ENCODE peak calls at places on chromosomes 12 and 14, in ten cellular contexts. D is CD4-positive, CD25-positive, alpha-beta regulatory T cell; L is astrocyte of the spinal cord; Q is choroid plexus epithelial cell; B is Peyer's patch; C is tibial nerve; M is small intestine; E is foreskin fibroblast; U is NCI-H1092 treated with DMSO at 0.1 percent for 48 hours; I is NCI-H1417. V is an unnamed sample.

GRCh38 chr14:32476532-32476931 is 147.4 kb downstream of the AKAP6 start:
- DNase-seq in E (no peak), D (no peak), C (no peak), M (no peak), Q (no peak), L (no peak), B (no peak), U (no peak), I (no peak), V (no peak)

GRCh38 chr12:121810234-121810817 is 6.5 kb downstream of the SETD1B start:
- DNase-seq in L (no peak), D (no peak), I (no peak), B (no peak), M (no peak), U (no peak), Q (no peak), E (no peak), C (no peak), V (no peak)

GRCh38 chr14:75343914-75344313 is 65.3 kb downstream of the FOS start:
- DNase-seq in U (no peak), M (no peak), E (peak), I (no peak), B (no peak), Q (peak), C (no peak), D (no peak), L (no peak), V (no peak)

GRCh38 chr12:130764475-130765185 is 48.5 kb upstream of the RIMBP2 start:
- DNase-seq in L (peak), B (no peak), I (peak), U (no peak), C (no peak), E (peak), D (peak), Q (peak), M (no peak), V (no peak)

GRCh38 chr12:124705545-124706138 is 138.2 kb upstream of the NCOR2 start:
- DNase-seq in L (no peak), I (peak), D (no peak), U (no peak), B (no peak), E (no peak), M (no peak), Q (no peak), C (no peak), V (no peak)

GRCh38 chr14:74636424-74637183 is 24.6 kb upstream of the LTBP2 start:
- DNase-seq in L (no peak), C (no peak), D (no peak), I (no peak), B (no peak), Q (peak), M (no peak), E (no peak), U (no peak), V (no peak)

GRCh38 chr14:66649515-66649914 is 141.6 kb downstream of the GPHN start:
- DNase-seq in B (no peak), C (no peak), Q (no peak), L (no peak), M (no peak), E (no peak), I (peak), D (peak), U (no peak), V (no peak)

GRCh38 chr14:103130965-103131364 is 7.7 kb downstream of the TNFAIP2 start:
- DNase-seq in Q (peak), I (peak), D (no peak), U (peak), B (no peak), M (no peak), E (peak), L (peak), C (no peak), V (no peak)

GRCh38 chr14:63759454-63759853 is 31.6 kb upstream of the SGPP1 start:
- DNase-seq in E (peak), D (peak), L (peak), C (no peak), B (peak), Q (peak), M (peak), U (no peak), I (no peak), V (no peak)

GRCh38 chr12:47856721-47857575 is 37.2 kb upstream of the HDAC7 start:
- DNase-seq in L (no peak), U (no peak), I (no peak), M (no peak), E (no peak), Q (no peak), D (no peak), B (no peak), C (no peak), V (no peak)

GRCh38 chr12:69042970-69043369 is 110.0 kb upstream of the CPM start:
- DNase-seq in L (no peak), I (peak), C (no peak), B (no peak), D (no peak), E (no peak), U (no peak), Q (peak), M (no peak), V (no peak)

GRCh38 chr14:35134329-35135123 is 12.2 kb downstream of the PRORP start:
- DNase-seq in M (no peak), I (no peak), Q (no peak), L (no peak), D (no peak), E (no peak), C (no peak), U (no peak), B (no peak), V (no peak)

GRCh38 chr12:122021193-122021821 is 377 bp upstream of the BCL7A start:
- DNase-seq in D (no peak), C (no peak), B (no peak), U (no peak), I (peak), M (no peak), L (no peak), E (peak), Q (peak), V (no peak)

GRCh38 chr12:124433147-124433874 is 134.1 kb downstream of the NCOR2 start:
- DNase-seq in E (no peak), U (no peak), M (no peak), C (no peak), Q (no peak), I (no peak), L (no peak), D (no peak), B (no peak), V (no peak)

GRCh38 chr14:72389200-72389599 is 457.0 kb downstream of the RGS6 start:
- DNase-seq in C (no peak), B (no peak), D (no peak), E (no peak), M (no peak), I (no peak), Q (no peak), L (no peak), U (no peak), V (no peak)

GRCh38 chr12:54300732-54301427 is at the start of gene NFE2:
- DNase-seq in U (peak), B (no peak), C (no peak), M (peak), L (peak), E (peak), Q (peak), I (peak), D (no peak), V (no peak)

GRCh38 chr12:112808176-112808575 is 16.6 kb downstream of the RPH3A start:
- DNase-seq in B (no peak), C (no peak), E (no peak), Q (no peak), D (no peak), I (no peak), U (peak), L (no peak), M (no peak), V (no peak)

GRCh38 chr12:98174410-98174809 is 341.0 kb upstream of the TMPO start:
- DNase-seq in D (no peak), E (no peak), U (no peak), M (no peak), C (no peak), I (no peak), L (no peak), Q (no peak), B (no peak), V (no peak)

GRCh38 chr12:13835657-13836056 is 145.7 kb downstream of the GRIN2B start:
- DNase-seq in B (no peak), D (no peak), I (no peak), L (no peak), E (no peak), M (no peak), Q (no peak), C (no peak), U (no peak), V (no peak)

GRCh38 chr14:79661762-79662161 is 549.5 kb downstream of the DIO2 start:
- DNase-seq in Q (peak), L (peak), I (no peak), M (no peak), C (no peak), B (no peak), E (peak), D (no peak), U (no peak), V (no peak)

GRCh38 chr12:99455350-99456037 is 192.1 kb upstream of the GARIN6 start:
- DNase-seq in U (no peak), B (no peak), Q (peak), I (peak), E (peak), D (no peak), M (no peak), C (no peak), L (peak), V (no peak)

GRCh38 chr12:30888241-30888640 is 38.3 kb upstream of the TSPAN11 start:
- DNase-seq in M (no peak), D (no peak), I (no peak), E (no peak), U (no peak), Q (no peak), L (no peak), C (no peak), B (no peak), V (no peak)

GRCh38 chr12:56082967-56083366 is 3.0 kb downstream of the ERBB3 start:
- DNase-seq in U (no peak), Q (no peak), I (no peak), E (no peak), B (no peak), C (no peak), L (no peak), D (no peak), M (no peak), V (no peak)

GRCh38 chr12:26791328-26791791 is 41.6 kb downstream of the ITPR2 start:
- DNase-seq in D (no peak), M (no peak), E (peak), C (no peak), U (no peak), B (no peak), L (peak), Q (peak), I (no peak), V (no peak)

GRCh38 chr14:95056476-95056875 is 100.9 kb downstream of the DICER1 start:
- DNase-seq in D (no peak), I (peak), C (no peak), M (no peak), B (no peak), E (no peak), U (peak), L (no peak), Q (no peak), V (no peak)

GRCh38 chr14:78764645-78765044 is 594.5 kb downstream of the NRXN3 start:
- DNase-seq in L (no peak), D (no peak), M (no peak), C (no peak), I (no peak), U (no peak), Q (no peak), E (no peak), B (no peak), V (no peak)

GRCh38 chr14:103871596-103872480 is 24.5 kb upstream of the PPP1R13B start:
- DNase-seq in M (peak), B (peak), I (no peak), C (no peak), U (no peak), D (peak), L (no peak), Q (no peak), E (no peak), V (peak)

GRCh38 chr14:21711360-21711961 is 37.8 kb upstream of the OR4E1 start:
- DNase-seq in M (peak), E (peak), U (peak), D (peak), B (no peak), L (peak), C (no peak), I (peak), Q (peak), V (no peak)

GRCh38 chr12:55915481-55915856 is 12.2 kb downstream of the PYM1 start:
- DNase-seq in D (no peak), E (no peak), B (no peak), U (no peak), I (no peak), C (no peak), L (no peak), M (no peak), Q (no peak), V (no peak)

GRCh38 chr14:68643673-68644072 is 149.2 kb downstream of the ZFP36L1 start:
- DNase-seq in C (no peak), I (no peak), M (no peak), U (no peak), B (no peak), E (no peak), L (no peak), D (no peak), Q (no peak), V (no peak)

GRCh38 chr12:124713436-124714082 is 146.1 kb upstream of the NCOR2 start:
- DNase-seq in L (peak), U (no peak), D (peak), I (no peak), M (peak), Q (peak), C (no peak), E (peak), B (peak), V (no peak)

GRCh38 chr12:132172619-132173018 is 28.4 kb downstream of the NOC4L start:
- DNase-seq in L (no peak), M (no peak), U (no peak), Q (no peak), I (no peak), D (no peak), B (no peak), E (no peak), C (no peak), V (no peak)

GRCh38 chr12:10551375-10551774 is 45.7 kb downstream of the EIF2S3B start:
- DNase-seq in E (no peak), M (no peak), I (no peak), D (no peak), L (no peak), U (no peak), C (no peak), B (no peak), Q (no peak), V (no peak)